ENCODE peak calls at places on chromosomes 6 and 20, in ten cellular contexts. One of them, this sample, is unnamed. For H3K4me1, the result is how much of the 10 kb centered on the place peaks cover.

GRCh38 chr6:156904176-156904967 is 127.2 kb downstream of the ARID1B start:
- DNase-seq in lower lobe of right lung: no peak
- DNase-seq in mammary epithelial cell: no peak
- DNase-seq in A549: no peak
- DNase-seq in neural progenitor cell: no peak
- DNase-seq in tibial nerve: no peak
- DNase-seq in fibroblast of lung: no peak
- DNase-seq in GM23248: no peak
- DNase-seq in GM23338: no peak
- DNase-seq in tibial artery: no peak
- DNase-seq in this sample: no peak

GRCh38 chr20:63381781-63382431 is 20.8 kb upstream of the CHRNA4 start:
- DNase-seq in lower lobe of right lung: no peak
- DNase-seq in mammary epithelial cell: no peak
- DNase-seq in A549: peak
- DNase-seq in neural progenitor cell: peak
- DNase-seq in tibial nerve: no peak
- DNase-seq in fibroblast of lung: no peak
- DNase-seq in GM23248: peak
- DNase-seq in GM23338: peak
- DNase-seq in tibial artery: no peak
- DNase-seq in this sample: no peak

GRCh38 chr6:40778186-40778585 is 191.0 kb upstream of the LRFN2 start:
- DNase-seq in lower lobe of right lung: no peak
- DNase-seq in mammary epithelial cell: peak
- DNase-seq in A549: no peak
- DNase-seq in neural progenitor cell: no peak
- DNase-seq in tibial nerve: no peak
- DNase-seq in fibroblast of lung: peak
- DNase-seq in GM23248: peak
- DNase-seq in GM23338: no peak
- DNase-seq in tibial artery: no peak
- DNase-seq in this sample: no peak

GRCh38 chr6:134240664-134241431 is 77.1 kb downstream of the SGK1 start:
- DNase-seq in lower lobe of right lung: peak
- DNase-seq in mammary epithelial cell: peak
- DNase-seq in A549: no peak
- DNase-seq in neural progenitor cell: no peak
- DNase-seq in tibial nerve: peak
- DNase-seq in fibroblast of lung: no peak
- DNase-seq in GM23248: no peak
- DNase-seq in GM23338: no peak
- DNase-seq in tibial artery: peak
- DNase-seq in this sample: peak

GRCh38 chr6:155980680-155981079 is 525.0 kb upstream of the NOX3 start:
- DNase-seq in lower lobe of right lung: no peak
- DNase-seq in mammary epithelial cell: no peak
- DNase-seq in A549: no peak
- DNase-seq in neural progenitor cell: no peak
- DNase-seq in tibial nerve: no peak
- DNase-seq in fibroblast of lung: no peak
- DNase-seq in GM23248: no peak
- DNase-seq in GM23338: no peak
- DNase-seq in tibial artery: no peak
- DNase-seq in this sample: no peak

GRCh38 chr6:52909131-52909530 is 367 bp downstream of the GSTA3 start:
- DNase-seq in lower lobe of right lung: no peak
- DNase-seq in mammary epithelial cell: no peak
- DNase-seq in A549: no peak
- DNase-seq in neural progenitor cell: no peak
- DNase-seq in tibial nerve: no peak
- DNase-seq in fibroblast of lung: no peak
- DNase-seq in GM23248: peak
- DNase-seq in GM23338: no peak
- DNase-seq in tibial artery: no peak
- DNase-seq in this sample: no peak

GRCh38 chr6:21596379-21597242 is 3.1 kb downstream of the SOX4 start:
- DNase-seq in lower lobe of right lung: peak
- DNase-seq in mammary epithelial cell: peak
- DNase-seq in A549: peak
- DNase-seq in neural progenitor cell: peak
- DNase-seq in tibial nerve: peak
- DNase-seq in fibroblast of lung: peak
- DNase-seq in GM23248: peak
- DNase-seq in GM23338: peak
- DNase-seq in tibial artery: peak
- DNase-seq in this sample: peak

GRCh38 chr6:11947063-11947462 is 65.0 kb upstream of the HIVEP1 start:
- DNase-seq in lower lobe of right lung: no peak
- DNase-seq in mammary epithelial cell: no peak
- DNase-seq in A549: no peak
- DNase-seq in neural progenitor cell: peak
- DNase-seq in tibial nerve: no peak
- DNase-seq in fibroblast of lung: no peak
- DNase-seq in GM23248: no peak
- DNase-seq in GM23338: peak
- DNase-seq in tibial artery: no peak
- DNase-seq in this sample: no peak

GRCh38 chr6:2410982-2411381 is 165.6 kb upstream of the GMDS start:
- DNase-seq in lower lobe of right lung: no peak
- DNase-seq in mammary epithelial cell: no peak
- DNase-seq in A549: no peak
- DNase-seq in neural progenitor cell: no peak
- DNase-seq in tibial nerve: no peak
- DNase-seq in fibroblast of lung: no peak
- DNase-seq in GM23248: no peak
- DNase-seq in GM23338: no peak
- DNase-seq in tibial artery: no peak
- DNase-seq in this sample: no peak

GRCh38 chr6:37077459-37078296 is 72.2 kb downstream of the FGD2 start:
- DNase-seq in lower lobe of right lung: peak
- DNase-seq in mammary epithelial cell: peak
- DNase-seq in A549: no peak
- DNase-seq in neural progenitor cell: peak
- DNase-seq in tibial nerve: peak
- DNase-seq in fibroblast of lung: peak
- DNase-seq in GM23248: peak
- DNase-seq in GM23338: peak
- DNase-seq in tibial artery: peak
- DNase-seq in this sample: peak

GRCh38 chr20:37534401-37535157 is 6.9 kb upstream of the BLCAP start:
- DNase-seq in lower lobe of right lung: no peak
- DNase-seq in mammary epithelial cell: peak
- DNase-seq in A549: peak
- DNase-seq in neural progenitor cell: peak
- DNase-seq in tibial nerve: peak
- DNase-seq in fibroblast of lung: peak
- DNase-seq in GM23248: peak
- DNase-seq in GM23338: peak
- DNase-seq in tibial artery: no peak
- DNase-seq in this sample: no peak

GRCh38 chr6:136627191-136627590 is 77.0 kb upstream of the MAP7 start:
- DNase-seq in lower lobe of right lung: no peak
- DNase-seq in mammary epithelial cell: no peak
- DNase-seq in A549: no peak
- DNase-seq in neural progenitor cell: no peak
- DNase-seq in tibial nerve: no peak
- DNase-seq in fibroblast of lung: no peak
- DNase-seq in GM23248: no peak
- DNase-seq in GM23338: no peak
- DNase-seq in tibial artery: no peak
- DNase-seq in this sample: no peak

GRCh38 chr20:37757550-37757949 is 63.7 kb downstream of the CTNNBL1 start:
- DNase-seq in lower lobe of right lung: no peak
- DNase-seq in mammary epithelial cell: peak
- DNase-seq in A549: no peak
- DNase-seq in neural progenitor cell: no peak
- DNase-seq in tibial nerve: no peak
- DNase-seq in fibroblast of lung: no peak
- DNase-seq in GM23248: no peak
- DNase-seq in GM23338: peak
- DNase-seq in tibial artery: no peak
- DNase-seq in this sample: no peak

GRCh38 chr6:31407699-31408098 is 4.3 kb downstream of the MICA start:
- DNase-seq in lower lobe of right lung: no peak
- DNase-seq in mammary epithelial cell: peak
- DNase-seq in A549: no peak
- DNase-seq in neural progenitor cell: no peak
- DNase-seq in tibial nerve: no peak
- DNase-seq in fibroblast of lung: peak
- DNase-seq in GM23248: peak
- DNase-seq in GM23338: no peak
- DNase-seq in tibial artery: no peak
- DNase-seq in this sample: no peak

GRCh38 chr6:150492941-150493340 is 106.7 kb upstream of the PLEKHG1 start:
- DNase-seq in lower lobe of right lung: no peak
- DNase-seq in mammary epithelial cell: peak
- DNase-seq in A549: no peak
- DNase-seq in neural progenitor cell: no peak
- DNase-seq in tibial nerve: no peak
- DNase-seq in fibroblast of lung: peak
- DNase-seq in GM23248: peak
- DNase-seq in GM23338: no peak
- DNase-seq in tibial artery: no peak
- DNase-seq in this sample: no peak

GRCh38 chr20:13613917-13614316 is 24.8 kb downstream of the TASP1 start:
- DNase-seq in lower lobe of right lung: no peak
- DNase-seq in mammary epithelial cell: no peak
- DNase-seq in A549: no peak
- DNase-seq in neural progenitor cell: no peak
- DNase-seq in tibial nerve: no peak
- DNase-seq in fibroblast of lung: peak
- DNase-seq in GM23248: peak
- DNase-seq in GM23338: no peak
- DNase-seq in tibial artery: no peak
- DNase-seq in this sample: no peak

GRCh38 chr6:16332175-16332542 is 93.8 kb downstream of the GMPR start:
- DNase-seq in lower lobe of right lung: peak
- DNase-seq in mammary epithelial cell: peak
- DNase-seq in A549: peak
- DNase-seq in neural progenitor cell: peak
- DNase-seq in tibial nerve: peak
- DNase-seq in fibroblast of lung: peak
- DNase-seq in GM23248: peak
- DNase-seq in GM23338: peak
- DNase-seq in tibial artery: peak
- DNase-seq in this sample: peak
- H3K27ac ChIP-seq in lower lobe of right lung: no peak
- H3K27ac ChIP-seq in mammary epithelial cell: no peak
- H3K27ac ChIP-seq in A549: no peak
- H3K27ac ChIP-seq in neural progenitor cell: no peak
- H3K27ac ChIP-seq in tibial nerve: no peak
- H3K27ac ChIP-seq in fibroblast of lung: peak
- H3K27ac ChIP-seq in GM23248: peak
- H3K27ac ChIP-seq in GM23338: peak
- H3K27ac ChIP-seq in tibial artery: no peak
- H3K27ac ChIP-seq in this sample: no peak

GRCh38 chr6:166308769-166309589 is 787 bp upstream of the PRR18 start:
- DNase-seq in lower lobe of right lung: no peak
- DNase-seq in mammary epithelial cell: no peak
- DNase-seq in A549: no peak
- DNase-seq in neural progenitor cell: peak
- DNase-seq in tibial nerve: no peak
- DNase-seq in fibroblast of lung: no peak
- DNase-seq in GM23248: no peak
- DNase-seq in GM23338: peak
- DNase-seq in tibial artery: no peak
- DNase-seq in this sample: no peak
- H3K4me3 ChIP-seq in lower lobe of right lung: peak
- H3K4me3 ChIP-seq in mammary epithelial cell: no peak
- H3K4me3 ChIP-seq in A549: no peak
- H3K4me3 ChIP-seq in neural progenitor cell: peak
- H3K4me3 ChIP-seq in tibial nerve: no peak
- H3K4me3 ChIP-seq in fibroblast of lung: no peak
- H3K4me3 ChIP-seq in GM23248: no peak
- H3K4me3 ChIP-seq in GM23338: peak
- H3K4me3 ChIP-seq in tibial artery: peak
- H3K4me3 ChIP-seq in this sample: no peak

DNA sequence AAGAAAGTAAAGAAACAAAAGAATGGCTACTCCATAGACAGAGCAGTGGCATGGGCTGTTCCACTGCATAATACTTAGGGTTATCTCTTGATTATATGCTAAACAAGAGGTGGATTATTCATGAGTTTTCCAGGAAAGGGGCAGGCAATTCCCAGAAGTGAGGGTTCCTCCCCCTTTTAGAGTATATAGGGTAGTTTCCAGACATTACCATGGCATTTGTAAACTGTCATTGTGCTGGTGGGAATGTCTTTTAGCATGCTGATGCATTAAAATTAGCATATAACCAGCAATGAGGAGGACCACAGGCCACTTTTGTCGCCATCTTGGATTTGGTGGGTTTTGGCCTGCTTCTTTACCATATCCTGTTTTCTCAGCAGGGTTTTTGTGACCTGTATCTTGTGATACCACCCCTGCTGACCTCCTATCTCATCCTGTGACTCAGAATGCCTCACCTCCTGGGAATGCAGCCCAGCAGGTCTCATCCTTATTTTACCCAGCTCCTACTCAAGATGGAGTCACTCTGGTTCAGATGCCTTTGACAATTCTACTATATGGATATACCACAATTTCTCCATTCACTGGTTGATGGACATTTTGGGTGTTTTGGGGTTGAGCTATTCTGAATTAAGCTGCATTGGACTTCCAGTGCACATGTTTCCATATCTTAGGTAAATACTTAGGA is 280.6 kb downstream of the FARS2 start:
- DNase-seq in lower lobe of right lung: no peak
- DNase-seq in mammary epithelial cell: peak
- DNase-seq in A549: no peak
- DNase-seq in neural progenitor cell: no peak
- DNase-seq in tibial nerve: no peak
- DNase-seq in fibroblast of lung: peak
- DNase-seq in GM23248: peak
- DNase-seq in GM23338: peak
- DNase-seq in tibial artery: no peak
- DNase-seq in this sample: no peak
- H3K4me1 ChIP-seq in lower lobe of right lung: under half
- H3K4me1 ChIP-seq in mammary epithelial cell: under half
- H3K4me1 ChIP-seq in A549: under half
- H3K4me1 ChIP-seq in neural progenitor cell: under half
- H3K4me1 ChIP-seq in tibial nerve: under half
- H3K4me1 ChIP-seq in fibroblast of lung: under half
- H3K4me1 ChIP-seq in GM23248: under half
- H3K4me1 ChIP-seq in GM23338: under half
- H3K4me1 ChIP-seq in tibial artery: under half
- H3K4me1 ChIP-seq in this sample: under half

DNA sequence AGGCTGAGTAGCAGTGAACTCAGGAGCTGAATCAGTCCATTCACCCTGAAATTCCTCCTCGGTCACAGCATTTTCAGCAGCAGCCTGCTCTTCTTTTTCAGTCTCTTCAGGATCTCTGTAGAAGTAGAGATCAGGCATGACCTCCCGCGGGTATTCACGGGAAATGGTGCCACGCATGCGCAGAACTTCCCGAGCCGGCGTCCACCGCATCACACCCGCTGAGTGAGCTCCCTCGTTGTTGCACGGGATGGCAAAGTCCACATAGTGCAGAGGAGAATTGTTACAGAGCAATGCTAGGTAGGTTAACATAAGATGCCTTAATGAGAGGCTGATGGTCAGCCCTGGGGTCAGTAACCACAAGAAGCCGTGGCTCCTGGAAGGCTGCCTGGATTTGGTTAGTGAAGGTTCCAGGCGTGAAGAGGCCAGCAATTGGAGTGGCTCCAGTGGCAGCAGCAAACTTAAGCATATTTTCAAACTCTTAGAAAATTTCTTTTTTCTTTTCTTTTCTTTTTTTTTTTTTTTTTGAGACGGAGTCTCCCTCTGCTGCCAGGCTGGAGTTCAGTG is 113.5 kb upstream of the HDAC2 start:
- DNase-seq in lower lobe of right lung: no peak
- DNase-seq in mammary epithelial cell: no peak
- DNase-seq in A549: no peak
- DNase-seq in neural progenitor cell: no peak
- DNase-seq in tibial nerve: no peak
- DNase-seq in fibroblast of lung: peak
- DNase-seq in GM23248: no peak
- DNase-seq in GM23338: no peak
- DNase-seq in tibial artery: no peak
- DNase-seq in this sample: no peak
- H3K27ac ChIP-seq in lower lobe of right lung: no peak
- H3K27ac ChIP-seq in mammary epithelial cell: no peak
- H3K27ac ChIP-seq in A549: no peak
- H3K27ac ChIP-seq in neural progenitor cell: no peak
- H3K27ac ChIP-seq in tibial nerve: no peak
- H3K27ac ChIP-seq in fibroblast of lung: no peak
- H3K27ac ChIP-seq in GM23248: no peak
- H3K27ac ChIP-seq in GM23338: no peak
- H3K27ac ChIP-seq in tibial artery: no peak
- H3K27ac ChIP-seq in this sample: no peak